ENCODE peak calls at places on chromosomes 6 and 20, in seven cellular contexts. S, X, V, Y, F, K and R are unnamed samples.
A peak's percentile ranks its signal among the peaks of the same experiment; 100 is the strongest.

GRCh38 chr20:50003253-50003656 is 20.5 kb downstream of the SNAI1 start:
- DNase-seq in S (no peak), F (no peak), V (no peak), Y (no peak), X (no peak), K (no peak), R (no peak)

GRCh38 chr20:51529758-51530157 is 12.8 kb downstream of the NFATC2 start:
- DNase-seq in X (no peak), K (no peak), V (no peak), F (no peak), Y (peak; percentile 46), S (no peak), R (peak; percentile 54)

GRCh38 chr6:136783495-136784270 is 8.6 kb downstream of the MAP3K5 start:
- DNase-seq in V (no peak), S (no peak), Y (no peak), X (peak; percentile 54), K (no peak), F (no peak), R (peak; percentile 63)

GRCh38 chr6:126685182-126685581 is 345.3 kb downstream of the CENPW start:
- DNase-seq in S (no peak), X (no peak), V (no peak), F (no peak), K (no peak), Y (no peak), R (no peak)

GRCh38 chr20:3210346-3210745 is 1.0 kb downstream of the ITPA start:
- DNase-seq in S (no peak), X (no peak), F (no peak), V (no peak), K (no peak), Y (no peak), R (no peak)

GRCh38 chr20:3042621-3043020 is 801 bp upstream of the GNRH2 start:
- DNase-seq in Y (no peak), V (no peak), S (no peak), X (no peak), F (no peak), K (no peak), R (no peak)

GRCh38 chr6:162999575-163000285 is 272.0 kb downstream of the PACRG start:
- DNase-seq in Y (no peak), F (no peak), K (no peak), V (no peak), S (no peak), X (no peak), R (no peak)

GRCh38 chr20:25539742-25540201 is 45.6 kb downstream of the NINL start:
- DNase-seq in F (no peak), V (no peak), X (no peak), S (peak; percentile 73), Y (no peak), K (no peak), R (no peak)

GRCh38 chr6:167759912-167760311 is 66.8 kb upstream of the AFDN start:
- DNase-seq in K (no peak), X (no peak), S (no peak), F (no peak), Y (no peak), V (no peak), R (no peak)

DNA sequence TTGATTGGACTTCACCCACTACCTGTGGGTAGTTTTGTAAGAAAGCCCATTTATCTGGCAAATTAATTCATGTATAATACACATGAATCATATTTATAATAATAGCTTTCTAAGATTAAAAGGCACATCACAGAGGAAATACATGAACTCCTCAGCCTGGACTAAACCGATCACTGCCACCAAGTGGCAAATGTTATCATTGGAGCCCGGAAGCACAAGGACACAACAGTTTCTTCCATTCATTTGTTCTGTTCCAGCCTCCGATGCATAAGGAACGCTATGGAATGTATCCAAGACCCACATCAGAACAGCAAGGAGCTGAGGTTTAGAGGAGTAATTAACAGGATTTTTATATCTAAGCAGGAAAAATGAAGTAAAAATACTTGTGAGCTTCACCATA is 13.9 kb upstream of the IPCEF1 start:
- DNase-seq in K (peak; percentile 52), F (peak; percentile 54), X (no peak), Y (no peak), S (no peak), V (no peak), R (peak; percentile 42)
- TF ChIP-seq CTCF in K (peak; percentile 63), F (peak; percentile 66), X (peak; percentile 25), Y (no peak), S (no peak), V (peak; percentile 38), R (no peak)

GRCh38 chr6:111585969-111586315 is 19.7 kb downstream of the TRAF3IP2 start:
- DNase-seq in F (no peak), K (no peak), V (no peak), Y (no peak), X (no peak), S (no peak), R (no peak)
- H3K4me1 ChIP-seq in F (no peaks in the 10 kb centered on the region), K (peaks cover 22% of the 10 kb centered on the region), V (no peaks in the 10 kb centered on the region), Y (peaks cover 58% of the 10 kb centered on the region), X (no peaks in the 10 kb centered on the region), S (peaks cover 55% of the 10 kb centered on the region), R (peaks cover 25% of the 10 kb centered on the region)

GRCh38 chr20:21052241-21052640 is 53.9 kb downstream of the LINC00237 start:
- DNase-seq in S (no peak), Y (no peak), X (no peak), V (no peak), K (no peak), F (no peak), R (no peak)

GRCh38 chr20:21050710-21051109 is 55.4 kb downstream of the LINC00237 start:
- DNase-seq in K (no peak), Y (no peak), S (no peak), X (no peak), V (no peak), F (no peak), R (no peak)

GRCh38 chr20:21046413-21047070 is 59.6 kb downstream of the LINC00237 start:
- DNase-seq in F (peak; percentile 74), Y (no peak), S (no peak), K (peak; percentile 19), V (no peak), X (no peak), R (no peak)

GRCh38 chr20:21047981-21048380 is 58.2 kb downstream of the LINC00237 start:
- DNase-seq in K (no peak), V (no peak), S (no peak), X (no peak), F (no peak), Y (no peak), R (no peak)

GRCh38 chr20:21048841-21049273 is 57.3 kb downstream of the LINC00237 start:
- DNase-seq in S (no peak), K (peak; percentile 45), X (peak; percentile 54), Y (peak; percentile 39), V (no peak), F (peak; percentile 93), R (peak; percentile 56)
- TF ChIP-seq CTCF in S (no peak), K (peak; percentile 66), X (peak; percentile 70), Y (no peak), V (peak; percentile 96), F (peak; percentile 94), R (peak; percentile 50)

DNA sequence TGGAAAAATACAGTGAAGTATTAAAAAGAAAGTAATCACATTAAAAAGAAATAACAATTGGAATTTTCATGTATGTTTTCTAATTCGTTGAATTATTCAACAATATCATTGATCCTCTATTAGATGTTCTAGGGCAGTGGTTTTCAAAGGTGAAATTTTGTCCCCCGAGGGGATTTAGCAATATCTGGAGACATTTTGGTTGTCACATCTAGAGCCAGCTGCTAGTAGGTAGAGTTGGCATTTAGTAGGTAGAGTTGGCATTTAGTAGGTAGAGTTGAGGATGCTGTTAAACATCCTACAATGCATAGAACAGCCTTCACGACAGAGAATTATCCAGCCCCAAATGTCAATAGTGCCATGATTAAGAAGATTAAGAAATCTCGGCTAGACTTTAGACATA is 173.7 kb downstream of the BCAS1 start:
- DNase-seq in Y (no peak), K (no peak), V (no peak), X (no peak), S (no peak), F (no peak), R (no peak)
- H3K4me1 ChIP-seq in Y (peaks cover 5% of the 10 kb centered on the region), K (peaks cover 29% of the 10 kb centered on the region), V (peaks cover 46% of the 10 kb centered on the region), X (peaks cover 11% of the 10 kb centered on the region), S (peaks cover 14% of the 10 kb centered on the region), F (peaks cover 11% of the 10 kb centered on the region), R (peaks cover 20% of the 10 kb centered on the region)

DNA sequence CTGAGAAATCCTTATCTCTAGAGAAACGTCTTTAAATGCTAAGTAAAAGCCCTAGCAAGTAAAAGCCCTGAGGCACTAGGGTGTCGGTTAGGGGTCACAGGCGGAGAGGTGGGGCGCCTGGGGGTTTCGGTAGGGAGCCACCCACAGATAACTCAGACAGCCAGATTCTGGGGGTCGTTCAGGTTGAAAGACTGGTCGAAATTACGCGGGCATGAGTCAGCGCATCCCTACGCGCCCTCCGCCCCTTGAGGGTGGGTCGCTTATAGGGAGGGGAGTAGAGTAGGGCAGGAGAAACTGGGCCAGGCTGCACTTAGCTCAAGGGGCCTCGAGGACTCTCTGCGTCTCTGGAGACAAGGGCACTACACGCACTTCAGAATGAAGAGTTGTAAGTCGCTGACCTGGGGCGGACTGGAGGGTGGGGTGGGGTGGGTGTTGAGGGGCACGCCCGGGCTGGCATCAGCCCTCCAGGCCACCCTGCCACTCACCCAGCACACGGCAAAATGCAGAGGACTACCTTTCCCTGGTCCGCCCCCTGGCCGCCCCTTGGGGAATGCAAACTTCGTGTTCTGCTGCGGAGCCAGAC is 598 bp upstream of the PPT2 start:
- DNase-seq in K (peak; percentile 80), X (peak; percentile 46), F (peak; percentile 90), Y (peak; percentile 28), V (no peak), S (peak; percentile 54), R (peak; percentile 38)
- TF ChIP-seq CTCF in K (peak; percentile 25), X (no peak), F (peak; percentile 63), Y (no peak), V (no peak), S (no peak), R (no peak)

GRCh38 chr6:161035182-161035980 is 43.8 kb downstream of the MAP3K4 start:
- DNase-seq in Y (no peak), K (no peak), V (peak; percentile 51), S (no peak), F (no peak), X (no peak), R (no peak)

GRCh38 chr6:161033667-161034066 is 42.1 kb downstream of the MAP3K4 start:
- DNase-seq in V (no peak), Y (no peak), S (no peak), X (no peak), F (no peak), K (no peak), R (no peak)

GRCh38 chr6:161037873-161038228 is 46.3 kb downstream of the MAP3K4 start:
- DNase-seq in V (no peak), X (no peak), S (no peak), F (no peak), K (no peak), Y (no peak), R (no peak)

GRCh38 chr6:161038229-161039003 is 46.8 kb downstream of the MAP3K4 start:
- DNase-seq in X (peak; percentile 38), F (no peak), V (peak; percentile 72), S (no peak), Y (no peak), K (no peak), R (peak; percentile 26)

GRCh38 chr6:161035981-161036263 is 44.4 kb downstream of the MAP3K4 start:
- DNase-seq in Y (no peak), F (no peak), X (no peak), K (no peak), S (no peak), V (no peak), R (no peak)
- H3K4me1 ChIP-seq in Y (no peaks in the 10 kb centered on the region), F (no peaks in the 10 kb centered on the region), X (no peaks in the 10 kb centered on the region), K (peaks cover 26% of the 10 kb centered on the region), S (peaks cover 5% of the 10 kb centered on the region), V (peaks cover 33% of the 10 kb centered on the region), R (no peaks in the 10 kb centered on the region)

GRCh38 chr6:131807644-131808459 is at the start of gene ENPP1:
- DNase-seq in X (peak; percentile 82), K (peak; percentile 73), F (peak; percentile 89), Y (peak; percentile 69), V (no peak), S (peak; percentile 93), R (peak; percentile 73)
- TF ChIP-seq CTCF in X (peak; percentile 15), K (no peak), F (peak; percentile 63), Y (peak; percentile 19), V (no peak), S (no peak), R (peak; percentile 20)

GRCh38 chr6:52063584-52064400 is 23.6 kb downstream of the PKHD1 start:
- DNase-seq in Y (peak; percentile 53), K (peak; percentile 51), F (peak; percentile 81), S (no peak), X (peak; percentile 50), V (peak; percentile 42), R (no peak)
- H3K4me1 ChIP-seq in Y (no peaks in the 10 kb centered on the region), K (no peaks in the 10 kb centered on the region), F (no peaks in the 10 kb centered on the region), S (no peaks in the 10 kb centered on the region), X (no peaks in the 10 kb centered on the region), V (peaks cover 4% of the 10 kb centered on the region), R (peaks cover 2% of the 10 kb centered on the region)